ENCODE peak calls at places on chromosome 22, in eight cellular contexts. K is right lobe of liver; W is Caco-2; S is NB4; O is fibroblast of pulmonary artery; A is endothelial cell; J is CD8-positive, alpha-beta T cell; Z is thoracic aorta. P is an unnamed sample.

GRCh38 chr22:42780070-42780540 is 59.4 kb upstream of the A4GALT start:
- DNase-seq in K (peak), W (peak), S (peak), O (peak), A (peak), J (peak), Z (peak), P (peak)

GRCh38 chr22:46542011-46542985 is 4.9 kb upstream of the CELSR1 start:
- DNase-seq in K (peak), W (peak), S (peak), O (peak), A (peak), J (peak), Z (no peak), P (peak)

GRCh38 chr22:39097098-39098020 is at the start of gene APOBEC3H:
- DNase-seq in K (no peak), W (no peak), S (peak), O (no peak), A (no peak), J (no peak), Z (no peak), P (no peak)

GRCh38 chr22:25111579-25112517 is 87.8 kb upstream of the CRYBB3 start:
- DNase-seq in K (peak), W (no peak), S (peak), O (no peak), A (peak), J (no peak), Z (peak), P (no peak)

GRCh38 chr22:37610480-37611148 is 2.0 kb downstream of the GGA1 start:
- DNase-seq in K (no peak), W (no peak), S (peak), O (no peak), A (no peak), J (no peak), Z (no peak), P (no peak)

GRCh38 chr22:48494968-48495750 is 1332.5 kb downstream of the BRD1 start:
- DNase-seq in K (no peak), W (peak), S (no peak), O (no peak), A (no peak), J (no peak), Z (no peak), P (no peak)

GRCh38 chr22:45516923-45517675 is 14.4 kb downstream of the FBLN1 start:
- DNase-seq in K (no peak), W (no peak), S (no peak), O (no peak), A (no peak), J (no peak), Z (no peak), P (no peak)

GRCh38 chr22:38940985-38941384 is 16.4 kb upstream of the APOBEC3A start:
- DNase-seq in K (no peak), W (no peak), S (peak), O (no peak), A (no peak), J (no peak), Z (no peak), P (no peak)

DNA sequence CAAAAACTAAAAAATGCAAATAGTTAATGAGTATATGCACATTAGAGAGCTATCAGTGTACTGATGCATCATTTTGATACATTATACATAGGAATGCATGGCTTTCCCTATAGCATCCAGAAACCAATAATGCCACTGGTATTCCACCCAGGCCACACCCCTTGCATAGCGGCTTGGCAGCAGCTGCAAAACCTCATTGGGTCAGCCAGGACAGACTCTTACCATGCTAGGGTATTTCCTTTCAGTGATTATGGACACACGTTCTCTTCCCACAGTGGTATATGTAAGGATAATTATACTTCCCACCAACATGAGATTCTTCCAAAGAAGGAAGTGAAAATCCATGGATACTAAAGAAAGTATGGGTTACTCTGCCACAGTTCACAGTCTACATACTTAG is 145.9 kb upstream of the PITPNB start:
- DNase-seq in K (no peak), W (no peak), S (no peak), O (no peak), A (no peak), J (no peak), Z (no peak), P (no peak)
- TF ChIP-seq CTCF in K (no peak), W (no peak), S (no peak), O (no peak), A (no peak), J (no peak), Z (no peak), P (no peak)

DNA sequence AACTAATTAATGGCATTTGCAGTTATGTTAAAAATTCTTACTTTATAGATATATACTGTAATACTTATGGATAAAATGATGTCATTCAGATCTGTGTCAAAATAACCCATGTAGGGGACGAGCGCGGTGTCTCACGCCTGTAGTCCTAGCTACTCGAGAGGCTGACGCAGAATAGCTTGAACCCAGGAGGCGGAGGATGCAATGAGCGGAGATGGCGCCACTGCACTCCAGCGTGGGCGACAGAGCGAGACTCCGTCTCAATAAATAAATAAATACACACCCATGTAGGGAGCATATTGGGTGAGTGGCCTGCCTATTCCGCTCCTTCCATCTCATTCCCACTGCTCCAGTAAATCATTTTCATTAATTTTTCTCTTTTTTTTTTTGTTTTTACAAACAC is 7.1 kb downstream of the SNU13 start:
- DNase-seq in K (no peak), W (no peak), S (no peak), O (no peak), A (no peak), J (no peak), Z (no peak), P (no peak)
- TF ChIP-seq CTCF in K (no peak), W (no peak), S (no peak), O (no peak), A (no peak), J (no peak), Z (no peak), P (no peak)

GRCh38 chr22:50699754-50700386 is 27.2 kb downstream of the SHANK3 start:
- DNase-seq in K (peak), W (no peak), S (no peak), O (no peak), A (no peak), J (no peak), Z (no peak), P (no peak)
- TF ChIP-seq CTCF in K (peak), W (no peak), S (peak), O (peak), A (no peak), J (no peak), Z (no peak), P (peak)

DNA sequence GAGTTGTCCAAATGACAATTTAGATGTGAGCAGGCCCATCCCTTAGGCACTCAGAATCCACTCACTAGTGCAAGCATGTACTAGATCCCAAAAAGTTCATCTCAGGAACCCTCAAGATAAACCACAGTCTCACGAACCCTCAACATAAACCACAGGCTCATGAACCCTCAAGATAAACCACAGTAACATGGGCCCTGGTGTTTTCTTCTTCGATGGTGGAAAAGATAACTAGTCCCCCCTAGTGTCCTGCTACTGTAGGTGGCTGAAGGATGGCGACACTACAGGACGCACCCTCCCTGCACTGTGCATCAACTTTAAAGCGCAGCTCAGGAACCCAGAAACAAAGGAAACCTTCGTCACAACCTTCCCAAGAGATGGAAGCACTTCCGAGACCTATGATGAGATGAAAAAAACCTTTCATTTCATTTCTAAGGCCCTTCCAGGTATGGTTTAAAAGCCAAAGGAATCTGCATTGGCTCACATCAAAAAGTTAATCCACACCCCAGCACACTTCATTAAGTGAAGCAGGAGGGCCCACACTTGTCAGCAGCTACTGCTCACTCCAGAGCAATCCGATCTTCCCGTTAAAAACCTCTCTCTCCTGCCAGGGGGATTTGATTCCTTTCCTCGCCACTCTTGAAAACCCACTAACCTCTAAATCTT is 2.4 kb downstream of the LARGE1 start:
- DNase-seq in K (no peak), W (no peak), S (peak), O (no peak), A (no peak), J (no peak), Z (no peak), P (no peak)
- TF ChIP-seq CTCF in K (peak), W (no peak), S (peak), O (no peak), A (no peak), J (no peak), Z (no peak), P (no peak)

DNA sequence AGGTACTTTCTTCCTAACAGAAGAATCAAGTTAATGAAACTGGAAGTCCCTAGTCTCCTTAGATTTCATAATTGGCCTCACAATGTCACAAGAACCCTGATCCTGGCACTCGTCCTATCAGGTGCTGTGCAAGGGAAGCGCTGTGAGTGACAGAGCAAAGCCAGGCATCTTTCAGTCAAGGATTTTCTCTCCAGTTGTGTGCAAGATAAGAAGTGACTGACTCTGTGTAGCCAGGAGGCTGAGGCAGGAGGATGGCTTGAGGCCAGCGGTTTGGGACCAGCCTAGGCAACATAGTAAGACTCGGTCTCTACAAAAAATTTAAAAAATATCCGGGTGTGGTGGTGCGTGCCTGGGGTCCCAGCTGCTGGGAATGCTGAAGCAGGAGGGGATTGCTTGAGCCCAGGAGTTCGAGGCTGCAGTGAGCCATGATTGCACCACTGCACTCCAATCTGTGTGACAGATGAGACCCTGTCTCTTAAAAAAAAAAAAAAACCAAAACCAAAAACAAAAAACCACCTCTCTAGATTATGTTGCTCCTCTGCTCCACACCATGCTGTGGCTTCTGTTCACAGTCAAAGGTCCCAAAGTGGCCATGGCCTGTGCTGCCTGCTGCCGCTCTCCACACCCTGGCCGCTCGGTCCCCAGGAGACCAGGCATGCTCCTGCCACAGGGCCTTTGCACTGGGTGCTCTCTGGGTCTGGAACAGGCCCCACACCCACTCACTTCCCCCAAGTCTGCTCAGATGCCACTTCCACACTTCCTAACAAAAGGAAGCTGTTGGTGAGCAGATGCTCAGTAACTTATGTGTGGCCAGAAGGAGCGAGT is 54.2 kb upstream of the CLDN5 start:
- DNase-seq in K (no peak), W (no peak), S (peak), O (no peak), A (no peak), J (no peak), Z (no peak), P (no peak)
- TF ChIP-seq CTCF in K (no peak), W (no peak), S (no peak), O (no peak), A (no peak), J (no peak), Z (no peak), P (no peak)

GRCh38 chr22:23938328-23939016 is 22.5 kb downstream of the GSTT2B start:
- DNase-seq in K (no peak), W (peak), S (no peak), O (no peak), A (no peak), J (no peak), Z (no peak), P (no peak)
- TF ChIP-seq CTCF in K (no peak), W (no peak), S (no peak), O (no peak), A (no peak), J (no peak), Z (no peak), P (no peak)

P was measured in progenitor cell of endocrine pancreas.